ENCODE peak calls at places on chromosomes 6 and 20, in four cellular contexts. U is astrocyte of the cerebellum; I is CD8-positive, alpha-beta T cell; W is activated B cell treated with CpG ODN at 0.5 μM for 24 hours. M is an unnamed sample.

GRCh38 chr6:41467627-41468404 is 78.4 kb upstream of the FOXP4 start:
- DNase-seq in U (no peak), I (no peak), W (no peak), M (no peak)

GRCh38 chr6:113397229-113397628 is 459.9 kb upstream of the MARCKS start:
- DNase-seq in W (no peak), U (peak; percentile 26), I (no peak), M (no peak)

GRCh38 chr6:149046822-149047246 is 270.7 kb upstream of the TAB2 start:
- DNase-seq in U (peak; percentile 58), W (no peak), I (no peak), M (no peak)

GRCh38 chr6:21856096-21856825 is 262.7 kb downstream of the SOX4 start:
- DNase-seq in I (no peak), U (peak; percentile 54), W (no peak), M (peak; percentile 74)

GRCh38 chr20:63701329-63702035 is 5.0 kb downstream of the TNFRSF6B start:
- DNase-seq in U (no peak), W (no peak), I (no peak), M (peak; percentile 88)

GRCh38 chr6:43951063-43951755 is 176.0 kb downstream of the MRPL14 start:
- DNase-seq in W (no peak), U (no peak), I (no peak), M (no peak)

GRCh38 chr6:45423901-45424627 is 46.3 kb upstream of the SUPT3H start:
- DNase-seq in U (no peak), I (no peak), W (peak; percentile 37), M (no peak)

GRCh38 chr6:97293198-97293696 is 10.2 kb upstream of the MMS22L start:
- DNase-seq in I (no peak), U (no peak), W (no peak), M (no peak)

GRCh38 chr6:83853178-83853967 is at the start of gene RIPPLY2:
- DNase-seq in U (no peak), W (no peak), I (no peak), M (peak; percentile 48)

GRCh38 chr6:131292145-131292938 is 157.1 kb downstream of the AKAP7 start:
- DNase-seq in I (no peak), U (no peak), W (no peak), M (no peak)

GRCh38 chr6:105810105-105810921 is 275.8 kb upstream of the PRDM1 start:
- DNase-seq in W (no peak), I (no peak), U (no peak), M (peak; percentile 66)

GRCh38 chr6:33426590-33427563 is 7.0 kb downstream of the SYNGAP1 start:
- DNase-seq in W (no peak), I (no peak), U (no peak), M (no peak)

GRCh38 chr6:122400121-122400450 is 634 bp downstream of the HSF2 start:
- DNase-seq in W (no peak), I (no peak), U (no peak), M (no peak)

GRCh38 chr20:53613748-53614147 is 20.1 kb upstream of the ZNF217 start:
- DNase-seq in W (no peak), I (no peak), U (no peak), M (no peak)

GRCh38 chr6:130047440-130047995 is 29.1 kb downstream of the L3MBTL3 start:
- DNase-seq in U (no peak), I (no peak), W (no peak), M (no peak)
- TF ChIP-seq CTCF in U (no peak), I (no peak), W (no peak), M (peak; percentile 25)

GRCh38 chr20:1240549-1240948 is 14.7 kb downstream of the RAD21L1 start:
- DNase-seq in I (no peak), W (no peak), U (no peak), M (no peak)

GRCh38 chr20:1245578-1245977 is 19.7 kb downstream of the RAD21L1 start:
- DNase-seq in W (no peak), I (no peak), U (no peak), M (no peak)

GRCh38 chr20:1241456-1241855 is 15.6 kb downstream of the RAD21L1 start:
- DNase-seq in I (no peak), W (no peak), U (no peak), M (no peak)

GRCh38 chr20:1242099-1242498 is 16.3 kb downstream of the RAD21L1 start:
- DNase-seq in U (no peak), W (no peak), I (no peak), M (no peak)

GRCh38 chr20:1242530-1242929 is 16.7 kb downstream of the RAD21L1 start:
- DNase-seq in W (no peak), I (no peak), U (peak; percentile 22), M (no peak)
- TF ChIP-seq CTCF in W (no peak), I (no peak), U (no peak), M (no peak)

DNA sequence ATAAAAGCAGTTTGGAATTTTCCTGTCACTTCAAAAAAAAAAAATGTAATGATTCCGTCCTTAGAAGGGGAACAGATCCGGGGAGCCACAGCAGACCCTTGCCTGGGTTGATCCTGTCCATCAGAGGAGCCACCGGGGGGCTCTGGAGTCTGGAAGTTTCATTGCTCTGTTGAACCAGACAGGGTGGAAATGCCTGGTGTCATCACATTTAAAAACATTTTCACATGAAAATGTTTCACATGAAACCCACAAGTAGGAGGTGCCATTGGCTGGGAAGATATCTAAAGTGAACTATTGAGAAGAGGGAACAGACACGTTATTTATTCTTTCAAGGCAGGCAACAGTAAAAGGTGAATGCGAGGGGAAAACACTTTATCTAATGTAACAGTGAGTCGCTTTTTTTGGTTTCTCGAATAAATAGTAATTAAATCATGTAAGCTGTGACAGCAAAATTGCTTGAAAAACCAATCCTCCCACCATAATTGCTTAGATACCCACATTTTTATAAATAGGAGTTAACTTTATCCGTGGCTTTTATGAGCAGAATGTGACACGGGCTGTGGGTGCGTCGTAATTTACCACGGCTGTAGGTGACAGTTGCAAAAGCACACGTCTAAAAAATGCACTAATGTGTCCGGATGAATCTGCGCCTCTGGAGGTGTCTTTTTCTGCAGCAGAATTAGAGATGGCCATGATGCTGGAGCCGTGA is 323.4 kb downstream of the TAF4 start:
- DNase-seq in W (no peak), U (no peak), I (no peak), M (peak; percentile 62)
- TF ChIP-seq CTCF in W (no peak), U (no peak), I (no peak), M (no peak)

GRCh38 chr6:82015043-82015442 is 232.5 kb downstream of the IBTK start:
- DNase-seq in U (no peak), I (no peak), W (no peak), M (no peak)
- TF ChIP-seq CTCF in U (no peak), I (no peak), W (no peak), M (no peak)

GRCh38 chr6:135853227-135853626 is 1.7 kb downstream of the PDE7B start:
- DNase-seq in I (no peak), U (no peak), W (no peak), M (no peak)
- TF ChIP-seq CTCF in I (no peak), U (peak; percentile 15), W (no peak), M (no peak)

DNA sequence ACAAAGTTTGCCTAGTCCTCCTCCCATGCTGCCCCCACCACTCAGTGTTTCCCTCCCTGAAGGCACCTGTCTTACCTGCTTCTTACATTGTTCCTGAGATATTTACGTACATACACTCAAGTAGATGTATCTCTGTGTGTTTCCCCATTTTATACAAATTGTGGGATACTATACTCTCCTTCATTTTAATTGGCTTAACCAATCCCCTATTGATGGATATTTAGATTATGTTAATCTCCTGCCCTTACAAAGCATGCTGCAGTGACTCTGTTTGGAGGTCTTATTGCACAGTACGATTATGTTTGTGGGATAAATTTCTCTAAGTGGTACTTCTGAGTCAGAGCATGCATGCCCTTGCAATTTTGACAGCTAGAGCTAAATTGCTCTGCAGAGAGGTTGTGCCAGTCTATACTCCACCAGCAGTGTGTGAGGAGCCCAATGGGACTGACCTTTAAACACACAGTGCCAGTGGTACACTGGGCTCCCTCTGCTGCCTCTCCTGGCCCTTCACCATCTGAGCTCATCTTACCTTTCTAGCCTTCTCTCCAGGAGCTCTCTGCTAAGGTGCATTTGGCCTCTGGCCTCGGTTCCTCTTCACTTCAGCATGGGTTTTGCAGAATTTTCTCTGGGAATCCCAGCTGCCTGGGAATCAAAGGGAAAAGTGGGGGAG is 57.4 kb downstream of the LYRM2 start:
- DNase-seq in U (no peak), I (no peak), W (no peak), M (no peak)
- TF ChIP-seq CTCF in U (no peak), I (no peak), W (no peak), M (no peak)

DNA sequence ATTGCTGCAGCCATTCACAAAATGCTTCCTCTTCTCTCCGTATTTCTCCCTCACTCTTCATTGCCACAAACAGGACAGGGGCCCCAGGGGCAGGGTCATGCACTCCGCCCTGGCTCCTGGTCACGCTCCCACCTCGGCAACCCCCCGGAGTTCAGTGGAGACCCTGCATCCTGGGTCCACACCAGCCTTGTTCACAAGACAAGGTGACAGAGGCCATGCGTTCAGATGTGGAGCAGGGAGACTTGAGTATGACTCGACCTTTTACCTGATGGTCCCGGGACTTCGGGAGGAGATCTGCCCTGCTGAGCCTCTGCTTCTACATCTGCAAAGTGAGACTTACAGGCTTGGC is 49.4 kb downstream of the ANKRD60 start:
- DNase-seq in W (no peak), U (no peak), I (no peak), M (no peak)
- TF ChIP-seq CTCF in W (no peak), U (no peak), I (no peak), M (no peak)

GRCh38 chr20:9200620-9201019 is 131.7 kb downstream of the PLCB4 start:
- DNase-seq in I (no peak), U (no peak), W (no peak), M (peak; percentile 89)

GRCh38 chr20:9204979-9205378 is 136.1 kb downstream of the PLCB4 start:
- DNase-seq in U (no peak), W (no peak), I (no peak), M (no peak)

GRCh38 chr20:9200196-9200595 is 131.3 kb downstream of the PLCB4 start:
- DNase-seq in U (no peak), W (no peak), I (no peak), M (no peak)

GRCh38 chr20:9202440-9203080 is 133.7 kb downstream of the PLCB4 start:
- DNase-seq in U (no peak), W (no peak), I (no peak), M (no peak)

GRCh38 chr20:9203081-9203447 is 134.2 kb downstream of the PLCB4 start:
- DNase-seq in I (no peak), W (no peak), U (no peak), M (no peak)
- TF ChIP-seq CTCF in I (no peak), W (no peak), U (no peak), M (no peak)

GRCh38 chr6:151052021-151052646 is 186.6 kb downstream of the MTHFD1L start:
- DNase-seq in W (no peak), U (no peak), I (no peak), M (peak; percentile 84)
- TF ChIP-seq CTCF in W (no peak), U (no peak), I (no peak), M (peak; percentile 27)

GRCh38 chr6:87393026-87393622 is 14.6 kb upstream of the CFAP206 start:
- DNase-seq in U (peak; percentile 57), I (peak; percentile 8), W (no peak), M (no peak)

GRCh38 chr6:87396595-87397392 is 11.0 kb upstream of the CFAP206 start:
- DNase-seq in I (no peak), W (no peak), U (no peak), M (no peak)

GRCh38 chr6:87391334-87391733 is 16.4 kb upstream of the CFAP206 start:
- DNase-seq in U (no peak), W (no peak), I (no peak), M (no peak)
- TF ChIP-seq CTCF in U (peak; percentile 53), W (no peak), I (no peak), M (peak; percentile 53)

M was measured in RWPE2.